ENCODE peak calls at places on chromosome 21, in seven cellular contexts. One of them, this sample, is unnamed.
A peak's percentile ranks its signal among the peaks of the same experiment; 100 is the strongest.

GRCh38 chr21:42830456-42831455 is 48.6 kb downstream of the WDR4 start:
- DNase-seq in GM06990: no peak
- DNase-seq in cardiac muscle cell: no peak
- DNase-seq in HL-60: no peak
- DNase-seq in astrocyte of the cerebellum: no peak
- DNase-seq in IMR-90: no peak
- DNase-seq in Panc1: no peak
- DNase-seq in this sample: peak; percentile 12

GRCh38 chr21:14325575-14325974 is 57.4 kb downstream of the HSPA13 start:
- DNase-seq in GM06990: no peak
- DNase-seq in cardiac muscle cell: no peak
- DNase-seq in HL-60: no peak
- DNase-seq in astrocyte of the cerebellum: no peak
- DNase-seq in IMR-90: no peak
- DNase-seq in Panc1: no peak
- DNase-seq in this sample: no peak

GRCh38 chr21:30480145-30480544 is at the start of gene KRTAP19-1:
- DNase-seq in GM06990: no peak
- DNase-seq in cardiac muscle cell: no peak
- DNase-seq in HL-60: no peak
- DNase-seq in astrocyte of the cerebellum: no peak
- DNase-seq in IMR-90: no peak
- DNase-seq in Panc1: no peak
- DNase-seq in this sample: no peak

GRCh38 chr21:36917487-36918158 is 48.8 kb downstream of the HLCS start:
- DNase-seq in GM06990: no peak
- DNase-seq in cardiac muscle cell: peak; percentile 66
- DNase-seq in HL-60: no peak
- DNase-seq in astrocyte of the cerebellum: no peak
- DNase-seq in IMR-90: peak; percentile 75
- DNase-seq in Panc1: peak; percentile 43
- DNase-seq in this sample: no peak

GRCh38 chr21:43825936-43826622 is 36.7 kb downstream of the RRP1 start:
- DNase-seq in GM06990: no peak
- DNase-seq in cardiac muscle cell: no peak
- DNase-seq in HL-60: no peak
- DNase-seq in astrocyte of the cerebellum: no peak
- DNase-seq in IMR-90: no peak
- DNase-seq in Panc1: no peak
- DNase-seq in this sample: no peak

GRCh38 chr21:21268061-21268471 is 269.9 kb downstream of the NCAM2 start:
- DNase-seq in GM06990: no peak
- DNase-seq in cardiac muscle cell: peak; percentile 4
- DNase-seq in HL-60: no peak
- DNase-seq in astrocyte of the cerebellum: peak; percentile 64
- DNase-seq in IMR-90: peak; percentile 4
- DNase-seq in Panc1: no peak
- DNase-seq in this sample: no peak

GRCh38 chr21:31909153-31909771 is 36.4 kb downstream of the HUNK start:
- DNase-seq in GM06990: no peak
- DNase-seq in cardiac muscle cell: peak; percentile 18
- DNase-seq in HL-60: no peak
- DNase-seq in astrocyte of the cerebellum: no peak
- DNase-seq in IMR-90: peak; percentile 17
- DNase-seq in Panc1: no peak
- DNase-seq in this sample: no peak

GRCh38 chr21:26007911-26008579 is 162.5 kb downstream of the APP start:
- DNase-seq in GM06990: no peak
- DNase-seq in cardiac muscle cell: peak; percentile 32
- DNase-seq in HL-60: no peak
- DNase-seq in astrocyte of the cerebellum: no peak
- DNase-seq in IMR-90: peak; percentile 24
- DNase-seq in Panc1: no peak
- DNase-seq in this sample: no peak

GRCh38 chr21:16330340-16331319 is 600.8 kb downstream of the USP25 start:
- DNase-seq in GM06990: no peak
- DNase-seq in cardiac muscle cell: peak; percentile 88
- DNase-seq in HL-60: no peak
- DNase-seq in astrocyte of the cerebellum: peak; percentile 77
- DNase-seq in IMR-90: peak; percentile 75
- DNase-seq in Panc1: peak; percentile 51
- DNase-seq in this sample: peak; percentile 12

GRCh38 chr21:44082648-44083436 is 24.4 kb upstream of the PWP2 start:
- DNase-seq in GM06990: no peak
- DNase-seq in cardiac muscle cell: no peak
- DNase-seq in HL-60: no peak
- DNase-seq in astrocyte of the cerebellum: no peak
- DNase-seq in IMR-90: no peak
- DNase-seq in Panc1: no peak
- DNase-seq in this sample: no peak

GRCh38 chr21:33748903-33749302 is 106.6 kb downstream of the ITSN1 start:
- DNase-seq in GM06990: no peak
- DNase-seq in cardiac muscle cell: no peak
- DNase-seq in HL-60: no peak
- DNase-seq in astrocyte of the cerebellum: no peak
- DNase-seq in IMR-90: no peak
- DNase-seq in Panc1: no peak
- DNase-seq in this sample: no peak

GRCh38 chr21:15539376-15539775 is 190.4 kb upstream of the USP25 start:
- DNase-seq in GM06990: no peak
- DNase-seq in cardiac muscle cell: no peak
- DNase-seq in HL-60: no peak
- DNase-seq in astrocyte of the cerebellum: peak; percentile 5
- DNase-seq in IMR-90: no peak
- DNase-seq in Panc1: no peak
- DNase-seq in this sample: no peak

GRCh38 chr21:21973806-21974205 is 975.6 kb downstream of the NCAM2 start:
- DNase-seq in GM06990: no peak
- DNase-seq in cardiac muscle cell: no peak
- DNase-seq in HL-60: no peak
- DNase-seq in astrocyte of the cerebellum: no peak
- DNase-seq in IMR-90: no peak
- DNase-seq in Panc1: no peak
- DNase-seq in this sample: no peak

GRCh38 chr21:37472581-37472980 is 106.0 kb downstream of the DYRK1A start:
- DNase-seq in GM06990: no peak
- DNase-seq in cardiac muscle cell: no peak
- DNase-seq in HL-60: no peak
- DNase-seq in astrocyte of the cerebellum: no peak
- DNase-seq in IMR-90: no peak
- DNase-seq in Panc1: no peak
- DNase-seq in this sample: no peak

GRCh38 chr21:42534901-42535378 is 21.3 kb downstream of the SLC37A1 start:
- DNase-seq in GM06990: peak; percentile 74
- DNase-seq in cardiac muscle cell: no peak
- DNase-seq in HL-60: no peak
- DNase-seq in astrocyte of the cerebellum: no peak
- DNase-seq in IMR-90: no peak
- DNase-seq in Panc1: no peak
- DNase-seq in this sample: peak; percentile 69

DNA sequence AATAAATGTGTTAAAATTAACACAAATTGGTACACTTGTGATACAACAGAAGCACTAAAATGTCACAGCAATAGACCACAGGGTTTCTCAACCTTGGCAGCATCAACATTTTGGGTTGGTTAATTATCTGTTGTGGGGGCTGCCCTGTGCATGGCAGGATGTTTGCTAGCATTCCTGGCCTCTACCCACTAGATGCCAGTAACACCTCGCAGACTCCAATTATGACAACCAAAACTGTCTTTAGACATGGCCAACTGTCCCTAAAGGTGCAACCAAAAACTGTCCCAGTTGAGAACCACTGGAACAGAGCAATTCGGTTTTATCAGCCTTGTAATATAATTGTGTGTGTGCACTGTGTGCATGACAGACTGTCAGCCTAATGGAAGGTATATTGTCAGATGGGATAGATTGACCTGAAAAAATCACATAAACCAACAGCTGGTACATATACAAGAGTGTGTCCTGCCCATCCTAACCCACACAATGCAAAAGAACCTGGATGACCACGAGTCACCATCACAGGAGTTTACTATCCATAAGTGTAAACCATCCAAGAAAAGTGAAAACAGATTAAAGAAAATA is 13.5 kb upstream of the ERG start:
- DNase-seq in GM06990: no peak
- DNase-seq in cardiac muscle cell: no peak
- DNase-seq in HL-60: no peak
- DNase-seq in astrocyte of the cerebellum: no peak
- DNase-seq in IMR-90: no peak
- DNase-seq in Panc1: no peak
- DNase-seq in this sample: no peak
- TF ChIP-seq CTCF in GM06990: no peak
- TF ChIP-seq CTCF in cardiac muscle cell: no peak
- TF ChIP-seq CTCF in HL-60: no peak
- TF ChIP-seq CTCF in astrocyte of the cerebellum: no peak
- TF ChIP-seq CTCF in IMR-90: no peak
- TF ChIP-seq CTCF in Panc1: peak; percentile 68
- TF ChIP-seq CTCF in this sample: no peak

GRCh38 chr21:35026617-35027557 is 22.2 kb downstream of the RUNX1 start:
- DNase-seq in GM06990: peak; percentile 88
- DNase-seq in cardiac muscle cell: peak; percentile 88
- DNase-seq in HL-60: peak; percentile 71
- DNase-seq in astrocyte of the cerebellum: no peak
- DNase-seq in IMR-90: peak; percentile 48
- DNase-seq in Panc1: no peak
- DNase-seq in this sample: peak; percentile 75

GRCh38 chr21:35025206-35026152 is 23.6 kb downstream of the RUNX1 start:
- DNase-seq in GM06990: no peak
- DNase-seq in cardiac muscle cell: peak; percentile 19
- DNase-seq in HL-60: peak; percentile 66
- DNase-seq in astrocyte of the cerebellum: no peak
- DNase-seq in IMR-90: no peak
- DNase-seq in Panc1: no peak
- DNase-seq in this sample: no peak

GRCh38 chr21:35028451-35028757 is 20.7 kb downstream of the RUNX1 start:
- DNase-seq in GM06990: no peak
- DNase-seq in cardiac muscle cell: no peak
- DNase-seq in HL-60: no peak
- DNase-seq in astrocyte of the cerebellum: no peak
- DNase-seq in IMR-90: no peak
- DNase-seq in Panc1: no peak
- DNase-seq in this sample: no peak

GRCh38 chr21:35026153-35026499 is 23.0 kb downstream of the RUNX1 start:
- DNase-seq in GM06990: no peak
- DNase-seq in cardiac muscle cell: peak; percentile 6
- DNase-seq in HL-60: no peak
- DNase-seq in astrocyte of the cerebellum: no peak
- DNase-seq in IMR-90: no peak
- DNase-seq in Panc1: no peak
- DNase-seq in this sample: no peak

GRCh38 chr21:35027558-35028450 is 21.3 kb downstream of the RUNX1 start:
- DNase-seq in GM06990: no peak
- DNase-seq in cardiac muscle cell: no peak
- DNase-seq in HL-60: no peak
- DNase-seq in astrocyte of the cerebellum: no peak
- DNase-seq in IMR-90: no peak
- DNase-seq in Panc1: no peak
- DNase-seq in this sample: no peak
- TF ChIP-seq CTCF in GM06990: no peak
- TF ChIP-seq CTCF in cardiac muscle cell: no peak
- TF ChIP-seq CTCF in HL-60: no peak
- TF ChIP-seq CTCF in astrocyte of the cerebellum: no peak
- TF ChIP-seq CTCF in IMR-90: no peak
- TF ChIP-seq CTCF in Panc1: no peak
- TF ChIP-seq CTCF in this sample: no peak

GRCh38 chr21:45923146-45923545 is 58.4 kb upstream of the COL6A1 start:
- DNase-seq in GM06990: no peak
- DNase-seq in cardiac muscle cell: peak; percentile 83
- DNase-seq in HL-60: no peak
- DNase-seq in astrocyte of the cerebellum: peak; percentile 62
- DNase-seq in IMR-90: peak; percentile 75
- DNase-seq in Panc1: no peak
- DNase-seq in this sample: no peak

GRCh38 chr21:45927851-45928850 is 53.4 kb upstream of the COL6A1 start:
- DNase-seq in GM06990: no peak
- DNase-seq in cardiac muscle cell: no peak
- DNase-seq in HL-60: no peak
- DNase-seq in astrocyte of the cerebellum: no peak
- DNase-seq in IMR-90: no peak
- DNase-seq in Panc1: no peak
- DNase-seq in this sample: no peak

GRCh38 chr21:45927032-45927431 is 54.5 kb upstream of the COL6A1 start:
- DNase-seq in GM06990: no peak
- DNase-seq in cardiac muscle cell: no peak
- DNase-seq in HL-60: no peak
- DNase-seq in astrocyte of the cerebellum: no peak
- DNase-seq in IMR-90: no peak
- DNase-seq in Panc1: no peak
- DNase-seq in this sample: no peak

GRCh38 chr21:45929477-45929876 is 52.1 kb upstream of the COL6A1 start:
- DNase-seq in GM06990: no peak
- DNase-seq in cardiac muscle cell: no peak
- DNase-seq in HL-60: no peak
- DNase-seq in astrocyte of the cerebellum: no peak
- DNase-seq in IMR-90: no peak
- DNase-seq in Panc1: no peak
- DNase-seq in this sample: no peak

GRCh38 chr21:45926281-45926680 is 55.3 kb upstream of the COL6A1 start:
- DNase-seq in GM06990: no peak
- DNase-seq in cardiac muscle cell: no peak
- DNase-seq in HL-60: no peak
- DNase-seq in astrocyte of the cerebellum: no peak
- DNase-seq in IMR-90: no peak
- DNase-seq in Panc1: no peak
- DNase-seq in this sample: no peak
- TF ChIP-seq CTCF in GM06990: no peak
- TF ChIP-seq CTCF in cardiac muscle cell: no peak
- TF ChIP-seq CTCF in HL-60: no peak
- TF ChIP-seq CTCF in astrocyte of the cerebellum: no peak
- TF ChIP-seq CTCF in IMR-90: peak; percentile 13
- TF ChIP-seq CTCF in Panc1: no peak
- TF ChIP-seq CTCF in this sample: no peak

GRCh38 chr21:18498428-18498827 is 94.8 kb upstream of the TMPRSS15 start:
- DNase-seq in GM06990: no peak
- DNase-seq in cardiac muscle cell: no peak
- DNase-seq in HL-60: no peak
- DNase-seq in astrocyte of the cerebellum: no peak
- DNase-seq in IMR-90: no peak
- DNase-seq in Panc1: no peak
- DNase-seq in this sample: no peak

GRCh38 chr21:18495553-18495952 is 92.0 kb upstream of the TMPRSS15 start:
- DNase-seq in GM06990: no peak
- DNase-seq in cardiac muscle cell: no peak
- DNase-seq in HL-60: no peak
- DNase-seq in astrocyte of the cerebellum: no peak
- DNase-seq in IMR-90: no peak
- DNase-seq in Panc1: no peak
- DNase-seq in this sample: no peak

DNA sequence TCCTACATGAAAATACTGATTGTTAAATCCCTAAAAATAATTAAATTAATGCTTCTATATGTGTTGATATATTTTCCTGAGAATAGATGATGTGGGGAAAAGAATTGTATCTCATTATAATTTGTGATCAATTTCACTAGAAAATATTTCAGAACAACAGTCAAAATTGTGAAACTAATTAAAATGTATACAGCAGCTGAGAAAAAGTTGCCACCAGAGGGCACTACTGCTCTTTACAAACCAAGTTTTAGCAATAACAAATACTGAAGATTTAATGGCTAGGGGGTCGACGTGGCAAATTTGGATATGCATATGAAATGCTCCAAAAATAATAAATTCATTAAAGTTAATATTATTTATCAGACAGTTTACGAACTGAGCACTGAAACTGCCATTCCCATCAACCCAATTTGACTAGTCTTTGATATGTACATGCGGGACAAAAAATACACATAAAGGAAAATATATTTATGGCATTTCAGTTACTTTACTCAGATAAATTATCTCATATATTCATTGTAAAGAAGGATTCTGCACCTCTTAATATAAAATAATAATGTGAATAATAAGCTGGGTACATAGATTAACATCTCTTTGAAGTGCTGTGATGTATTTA is 96.3 kb upstream of the TMPRSS15 start:
- DNase-seq in GM06990: peak; percentile 2
- DNase-seq in cardiac muscle cell: peak; percentile 50
- DNase-seq in HL-60: peak; percentile 6
- DNase-seq in astrocyte of the cerebellum: peak; percentile 41
- DNase-seq in IMR-90: peak; percentile 13
- DNase-seq in Panc1: no peak
- DNase-seq in this sample: no peak
- TF ChIP-seq CTCF in GM06990: peak; percentile 58
- TF ChIP-seq CTCF in cardiac muscle cell: peak; percentile 56
- TF ChIP-seq CTCF in HL-60: peak; percentile 63
- TF ChIP-seq CTCF in astrocyte of the cerebellum: peak; percentile 72
- TF ChIP-seq CTCF in IMR-90: peak; percentile 40
- TF ChIP-seq CTCF in Panc1: peak; percentile 66
- TF ChIP-seq CTCF in this sample: peak; percentile 43